ENCODE peak calls at places on chromosomes 12 and 14, in ten cellular contexts. H is A549; K is fibroblast of the aortic adventitia; L is GM23338; D is AG09309; N is GM12878; U is activated CD8-positive, alpha-beta T cell treated with anti-CD3 and anti-CD28 coated beads for 36 hours; T is GM06990; S is astrocyte; Q is thyroid gland. Z is an unnamed sample.

GRCh38 chr14:26808407-26808806 is 210.6 kb upstream of the NOVA1 start:
- DNase-seq in H (peak), K (peak), L (no peak), D (no peak), N (no peak), U (no peak), T (no peak), S (peak), Q (no peak), Z (no peak)

GRCh38 chr14:100383727-100384158 is 60.6 kb downstream of the SLC25A47 start:
- DNase-seq in H (peak), K (peak), L (peak), D (no peak), N (no peak), U (peak), T (peak), S (no peak), Q (peak), Z (no peak)

GRCh38 chr12:77609016-77609415 is 221.7 kb upstream of the NAV3 start:
- DNase-seq in H (no peak), K (no peak), L (no peak), D (no peak), N (no peak), U (no peak), T (no peak), S (no peak), Q (no peak), Z (no peak)

GRCh38 chr12:42962384-42962783 is 372.8 kb upstream of the PRICKLE1 start:
- DNase-seq in H (no peak), K (peak), L (no peak), D (no peak), N (no peak), U (no peak), T (no peak), S (no peak), Q (no peak), Z (no peak)

GRCh38 chr14:22185191-22185590 is 403.8 kb downstream of the DAD1 start:
- DNase-seq in H (no peak), K (no peak), L (no peak), D (no peak), N (no peak), U (no peak), T (no peak), S (no peak), Q (no peak), Z (no peak)

GRCh38 chr12:90854136-90854689 is 100.8 kb downstream of the CCER1 start:
- DNase-seq in H (peak), K (peak), L (peak), D (peak), N (no peak), U (peak), T (no peak), S (peak), Q (no peak), Z (no peak)

GRCh38 chr12:105409881-105410471 is 79.5 kb downstream of the C12orf75 start:
- DNase-seq in H (no peak), K (peak), L (no peak), D (no peak), N (no peak), U (no peak), T (no peak), S (peak), Q (peak), Z (no peak)

GRCh38 chr12:62720661-62721330 is 214.2 kb downstream of the PPM1H start:
- DNase-seq in H (no peak), K (no peak), L (no peak), D (no peak), N (no peak), U (no peak), T (no peak), S (peak), Q (peak), Z (no peak)

GRCh38 chr12:65673291-65673690 is 151.0 kb upstream of the HMGA2 start:
- DNase-seq in H (no peak), K (no peak), L (no peak), D (no peak), N (no peak), U (no peak), T (no peak), S (no peak), Q (no peak), Z (no peak)

GRCh38 chr14:20376071-20376588 is 32.7 kb downstream of the PARP2 start:
- DNase-seq in H (no peak), K (no peak), L (no peak), D (no peak), N (no peak), U (no peak), T (no peak), S (no peak), Q (no peak), Z (no peak)

GRCh38 chr14:94450722-94451090 is 1.9 kb downstream of the SERPINA11 start:
- DNase-seq in H (no peak), K (no peak), L (peak), D (no peak), N (no peak), U (no peak), T (no peak), S (no peak), Q (no peak), Z (no peak)

GRCh38 chr14:81466854-81467253 is 66.7 kb upstream of the STON2 start:
- DNase-seq in H (no peak), K (no peak), L (no peak), D (no peak), N (no peak), U (no peak), T (no peak), S (no peak), Q (no peak), Z (no peak)

GRCh38 chr12:39931857-39932256 is 174.0 kb downstream of the SLC2A13 start:
- DNase-seq in H (no peak), K (peak), L (no peak), D (no peak), N (no peak), U (no peak), T (no peak), S (no peak), Q (no peak), Z (no peak)

GRCh38 chr12:124497658-124498057 is 69.8 kb downstream of the NCOR2 start:
- DNase-seq in H (no peak), K (peak), L (no peak), D (no peak), N (no peak), U (no peak), T (no peak), S (peak), Q (no peak), Z (no peak)

GRCh38 chr14:58298880-58299664 is 717 bp downstream of the ARID4A start:
- DNase-seq in H (no peak), K (no peak), L (peak), D (no peak), N (no peak), U (peak), T (peak), S (no peak), Q (peak), Z (no peak)

GRCh38 chr12:85775071-85775470 is 61.1 kb downstream of the RASSF9 start:
- DNase-seq in H (no peak), K (no peak), L (no peak), D (no peak), N (no peak), U (no peak), T (no peak), S (no peak), Q (no peak), Z (no peak)

GRCh38 chr12:65561798-65562382 is 262.4 kb upstream of the HMGA2 start:
- DNase-seq in H (no peak), K (peak), L (no peak), D (peak), N (no peak), U (no peak), T (no peak), S (peak), Q (no peak), Z (peak)

GRCh38 chr12:81412940-81413339 is 335.1 kb downstream of the ACSS3 start:
- DNase-seq in H (no peak), K (no peak), L (no peak), D (no peak), N (no peak), U (no peak), T (no peak), S (no peak), Q (no peak), Z (no peak)

GRCh38 chr12:122111070-122111750 is 32.7 kb downstream of the MLXIP start:
- DNase-seq in H (no peak), K (no peak), L (no peak), D (no peak), N (no peak), U (no peak), T (no peak), S (no peak), Q (no peak), Z (no peak)

GRCh38 chr12:80763874-80764273 is 47.2 kb downstream of the MYF5 start:
- DNase-seq in H (peak), K (peak), L (peak), D (peak), N (no peak), U (peak), T (no peak), S (peak), Q (peak), Z (no peak)

GRCh38 chr12:51970904-51971646 is 19.6 kb downstream of the ACVR1B start:
- DNase-seq in H (peak), K (peak), L (peak), D (no peak), N (peak), U (peak), T (peak), S (peak), Q (no peak), Z (no peak)

GRCh38 chr12:116964740-116965090 is 54.0 kb downstream of the FBXW8 start:
- DNase-seq in H (no peak), K (no peak), L (no peak), D (no peak), N (no peak), U (no peak), T (no peak), S (no peak), Q (no peak), Z (no peak)

GRCh38 chr12:32583535-32583934 is 95.6 kb upstream of the DNM1L start:
- DNase-seq in H (no peak), K (peak), L (no peak), D (no peak), N (no peak), U (no peak), T (no peak), S (peak), Q (no peak), Z (no peak)

GRCh38 chr12:11622774-11623375 is 26.6 kb upstream of the ETV6 start:
- DNase-seq in H (no peak), K (no peak), L (peak), D (no peak), N (peak), U (no peak), T (no peak), S (no peak), Q (no peak), Z (no peak)

GRCh38 chr12:11623382-11623781 is 26.1 kb upstream of the ETV6 start:
- DNase-seq in H (no peak), K (no peak), L (no peak), D (no peak), N (no peak), U (no peak), T (no peak), S (peak), Q (no peak), Z (no peak)

GRCh38 chr12:11624126-11624525 is 25.3 kb upstream of the ETV6 start:
- DNase-seq in H (no peak), K (no peak), L (no peak), D (no peak), N (no peak), U (no peak), T (no peak), S (no peak), Q (no peak), Z (no peak)

DNA sequence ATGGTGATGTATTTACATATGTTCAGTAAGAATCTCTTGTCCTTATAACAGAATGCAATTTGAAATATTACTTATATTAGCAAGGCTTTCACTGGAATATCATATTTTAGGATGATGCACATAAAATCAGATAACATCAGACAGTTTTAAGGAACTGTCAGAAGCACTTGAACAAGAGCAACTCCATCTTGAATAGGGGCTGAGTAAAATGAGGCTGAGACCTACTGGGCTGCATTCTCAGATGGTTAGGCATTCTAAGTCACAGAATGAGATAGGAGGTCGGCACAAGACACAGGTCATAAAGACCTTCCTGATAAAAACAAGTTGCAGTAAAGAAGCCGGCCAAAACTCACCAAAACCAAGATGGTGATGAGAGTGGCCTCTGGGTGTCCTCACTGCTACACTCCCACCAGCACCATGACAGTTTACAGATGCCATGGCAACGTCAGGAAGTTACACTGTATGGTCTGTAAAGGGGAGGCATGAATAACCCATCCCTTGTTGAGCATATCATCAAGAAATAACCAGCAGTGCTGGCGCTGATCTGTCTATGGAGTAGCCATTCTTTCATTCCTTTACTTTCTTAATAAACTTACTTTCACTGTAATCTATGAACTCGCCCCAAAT is 27.6 kb upstream of the ETV6 start:
- DNase-seq in H (peak), K (no peak), L (peak), D (no peak), N (no peak), U (peak), T (no peak), S (no peak), Q (peak), Z (no peak)
- TF ChIP-seq CTCF in H (no peak), K (no peak), L (peak), D (peak), N (no peak), U (no peak), T (peak), S (no peak), Q (no peak), Z (no peak)

GRCh38 chr14:78598046-78598652 is 428.0 kb downstream of the NRXN3 start:
- DNase-seq in H (peak), K (peak), L (peak), D (no peak), N (no peak), U (peak), T (peak), S (peak), Q (peak), Z (peak)

GRCh38 chr14:78593949-78594348 is 423.8 kb downstream of the NRXN3 start:
- DNase-seq in H (no peak), K (no peak), L (no peak), D (no peak), N (no peak), U (no peak), T (no peak), S (no peak), Q (no peak), Z (no peak)

DNA sequence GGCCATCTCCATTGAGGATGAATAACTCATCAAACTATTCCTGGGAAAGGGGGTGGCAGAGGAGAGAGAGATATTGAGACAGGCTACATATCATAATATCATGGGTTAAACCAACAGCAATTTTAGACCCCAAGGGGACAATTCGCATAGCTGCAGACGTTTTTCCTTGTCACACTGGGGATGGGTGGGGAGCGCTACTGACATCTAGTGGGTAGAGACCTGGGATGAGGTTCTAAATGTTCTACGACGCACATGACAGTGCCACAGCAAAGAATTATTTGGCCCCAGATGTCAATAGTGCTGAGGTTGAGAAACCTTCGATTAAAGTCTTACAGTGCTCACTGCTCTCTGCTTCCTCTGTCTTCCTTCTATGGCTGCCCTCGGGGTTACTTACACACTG is 425.6 kb downstream of the NRXN3 start:
- DNase-seq in H (peak), K (no peak), L (peak), D (no peak), N (no peak), U (peak), T (no peak), S (no peak), Q (no peak), Z (no peak)
- TF ChIP-seq CTCF in H (no peak), K (peak), L (peak), D (peak), N (peak), U (no peak), T (peak), S (peak), Q (no peak), Z (peak)

DNA sequence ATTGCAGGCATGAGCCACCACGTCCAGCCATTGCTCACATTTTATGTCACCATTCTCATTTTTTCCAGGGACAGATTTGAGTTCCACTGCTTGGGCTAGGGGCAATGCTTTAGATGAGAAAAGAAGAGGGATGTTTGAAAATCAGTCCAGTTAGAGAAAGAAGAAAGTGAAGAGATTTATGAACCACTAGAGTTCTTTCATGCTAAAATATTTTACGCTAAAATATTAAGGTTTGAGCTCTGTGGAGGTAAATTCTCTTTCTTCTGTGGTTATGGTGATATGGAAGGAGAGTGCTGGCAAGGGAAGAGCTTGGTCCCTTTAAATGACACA is 21.5 kb downstream of the CFL2 start:
- DNase-seq in H (no peak), K (no peak), L (no peak), D (no peak), N (no peak), U (no peak), T (no peak), S (no peak), Q (no peak), Z (no peak)
- TF ChIP-seq CTCF in H (no peak), K (no peak), L (no peak), D (no peak), N (no peak), U (no peak), T (no peak), S (no peak), Q (no peak), Z (no peak)

DNA sequence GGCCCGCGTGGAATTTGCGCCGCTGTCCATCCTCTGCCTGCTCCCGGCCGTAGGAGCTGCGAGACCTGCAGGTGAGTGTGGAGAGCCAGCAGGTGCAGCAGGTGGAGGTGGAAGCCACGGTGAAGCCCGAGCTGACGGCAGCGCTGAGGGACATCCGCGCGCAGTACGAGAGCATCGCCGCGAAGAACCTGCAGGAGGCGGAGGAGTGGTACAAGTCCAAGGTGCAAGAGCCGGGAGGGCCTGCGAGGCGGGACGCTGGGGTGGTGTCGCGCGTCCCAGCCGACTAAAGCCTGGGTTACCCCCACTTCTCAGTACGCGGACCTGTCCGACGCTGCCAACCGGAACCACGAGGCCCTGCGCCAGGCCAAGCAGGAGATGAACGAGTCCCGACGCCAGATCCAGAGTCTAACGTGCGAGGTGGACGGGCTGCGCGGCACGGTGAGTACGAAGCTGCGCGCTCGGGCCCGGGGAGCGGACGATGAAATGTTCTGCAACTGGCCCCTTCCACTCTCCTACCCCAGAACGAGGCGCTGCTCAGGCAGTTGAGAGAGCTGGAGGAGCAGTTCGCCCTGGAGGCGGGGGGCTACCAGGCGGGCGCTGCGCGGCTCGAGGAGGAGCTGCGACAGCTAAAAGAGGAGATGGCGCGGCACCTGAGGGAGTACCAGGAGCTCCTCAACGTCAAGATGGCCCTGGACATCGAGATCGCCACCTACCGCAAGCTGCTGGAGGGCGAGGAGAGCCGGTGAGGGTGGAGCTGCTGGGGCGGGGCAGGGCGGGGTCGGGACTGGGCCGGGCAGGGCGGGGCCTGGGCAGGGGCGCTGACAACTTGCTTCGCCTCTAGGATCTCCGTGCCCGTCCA is 2.1 kb downstream of the PRPH start:
- DNase-seq in H (peak), K (no peak), L (peak), D (no peak), N (no peak), U (peak), T (peak), S (no peak), Q (peak), Z (no peak)
- TF ChIP-seq CTCF in H (no peak), K (peak), L (peak), D (no peak), N (no peak), U (peak), T (peak), S (no peak), Q (no peak), Z (no peak)

GRCh38 chr12:126869644-126870043 is 1397.3 kb upstream of the TMEM132C start:
- DNase-seq in H (no peak), K (no peak), L (no peak), D (no peak), N (no peak), U (no peak), T (no peak), S (no peak), Q (no peak), Z (no peak)

GRCh38 chr12:126879820-126880219 is 1387.2 kb upstream of the TMEM132C start:
- DNase-seq in H (no peak), K (no peak), L (no peak), D (no peak), N (no peak), U (no peak), T (no peak), S (no peak), Q (no peak), Z (no peak)

GRCh38 chr12:126873701-126874100 is 1393.3 kb upstream of the TMEM132C start:
- DNase-seq in H (no peak), K (no peak), L (no peak), D (no peak), N (no peak), U (no peak), T (no peak), S (no peak), Q (no peak), Z (no peak)

DNA sequence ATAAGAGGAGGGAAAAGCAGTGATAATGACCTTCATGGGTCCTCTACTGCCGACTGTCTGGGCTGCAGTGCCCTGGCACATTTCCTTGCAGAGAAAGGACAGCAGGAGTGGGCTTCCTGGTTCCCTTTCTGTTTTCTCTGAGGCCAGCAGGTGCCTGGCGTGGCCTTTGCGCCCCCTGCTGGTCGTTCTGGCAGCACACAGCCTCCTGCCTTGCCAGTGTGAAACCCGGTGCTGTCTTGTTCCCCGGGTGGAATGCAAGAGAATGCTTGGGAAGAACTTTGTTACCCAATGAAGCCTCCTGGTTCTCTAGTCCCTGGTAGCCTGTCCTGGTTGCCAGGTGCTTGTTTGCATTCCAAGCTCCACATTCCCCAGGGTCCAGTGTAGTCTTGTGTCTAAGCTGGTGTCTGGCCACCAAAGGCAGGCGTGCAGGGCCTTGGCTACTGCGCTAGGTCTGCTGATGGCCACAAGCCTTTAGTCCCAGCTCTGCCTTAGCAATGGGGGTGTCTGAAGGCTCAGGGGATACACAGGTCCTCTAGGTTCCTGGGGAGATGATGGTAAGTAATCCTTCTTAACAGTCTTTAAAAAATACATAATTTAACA is 1392.4 kb upstream of the TMEM132C start:
- DNase-seq in H (peak), K (peak), L (peak), D (peak), N (peak), U (peak), T (peak), S (peak), Q (peak), Z (no peak)
- TF ChIP-seq CTCF in H (peak), K (peak), L (peak), D (peak), N (peak), U (peak), T (peak), S (peak), Q (peak), Z (peak)

GRCh38 chr14:35384386-35385041 is 20.0 kb downstream of the NFKBIA start:
- DNase-seq in H (peak), K (peak), L (no peak), D (peak), N (no peak), U (no peak), T (no peak), S (peak), Q (peak), Z (peak)
- TF ChIP-seq CTCF in H (no peak), K (peak), L (no peak), D (peak), N (no peak), U (no peak), T (no peak), S (no peak), Q (no peak), Z (no peak)

GRCh38 chr12:3314306-3314663 is 176.7 kb upstream of the PRMT8 start:
- DNase-seq in H (no peak), K (no peak), L (no peak), D (no peak), N (no peak), U (no peak), T (no peak), S (no peak), Q (no peak), Z (no peak)
- TF ChIP-seq CTCF in H (no peak), K (peak), L (peak), D (peak), N (no peak), U (no peak), T (no peak), S (no peak), Q (no peak), Z (no peak)

Z was measured in retinal pigment epithelial cell.